ENCODE peak calls at places on chromosome 22, in ten cellular contexts. One of them, this sample, is unnamed.

GRCh38 chr22:45529097-45529496 is 26.4 kb downstream of the FBLN1 start:
- DNase-seq in DMS153: no peak
- DNase-seq in NCI-H1092: no peak
- DNase-seq in Kasumi-1: no peak
- DNase-seq in NCI-H2081: no peak
- DNase-seq in Right ventricle myocardium superior: no peak
- DNase-seq in stimulated activated CD4-positive, alpha-beta T cell treated with anti-CD3 and anti-CD28 coated beads, Interleukin-2, amount 100 ng/mL, for 48 hours: no peak
- DNase-seq in SW 1271: no peak
- DNase-seq in kidney: no peak
- DNase-seq in RCC 7860: no peak
- DNase-seq in this sample: no peak

GRCh38 chr22:19518568-19519030 is 5.6 kb downstream of the CLDN5 start:
- DNase-seq in Right ventricle myocardium superior: peak
- DNase-seq in RCC 7860: no peak
- DNase-seq in SW 1271: no peak
- DNase-seq in Kasumi-1: no peak
- DNase-seq in stimulated activated CD4-positive, alpha-beta T cell treated with anti-CD3 and anti-CD28 coated beads, Interleukin-2, amount 100 ng/mL, for 48 hours: no peak
- DNase-seq in NCI-H2081: no peak
- DNase-seq in DMS153: no peak
- DNase-seq in NCI-H1092: no peak
- DNase-seq in kidney: no peak
- DNase-seq in this sample: no peak

GRCh38 chr22:30209642-30210041 is 36.9 kb downstream of the LIF start:
- DNase-seq in SW 1271: no peak
- DNase-seq in stimulated activated CD4-positive, alpha-beta T cell treated with anti-CD3 and anti-CD28 coated beads, Interleukin-2, amount 100 ng/mL, for 48 hours: no peak
- DNase-seq in NCI-H1092: no peak
- DNase-seq in RCC 7860: no peak
- DNase-seq in DMS153: no peak
- DNase-seq in Right ventricle myocardium superior: no peak
- DNase-seq in NCI-H2081: no peak
- DNase-seq in kidney: no peak
- DNase-seq in Kasumi-1: no peak
- DNase-seq in this sample: no peak

GRCh38 chr22:42997577-42997976 is 17.4 kb downstream of the PACSIN2 start:
- DNase-seq in Right ventricle myocardium superior: no peak
- DNase-seq in kidney: no peak
- DNase-seq in Kasumi-1: no peak
- DNase-seq in SW 1271: no peak
- DNase-seq in DMS153: no peak
- DNase-seq in NCI-H1092: no peak
- DNase-seq in RCC 7860: no peak
- DNase-seq in NCI-H2081: no peak
- DNase-seq in stimulated activated CD4-positive, alpha-beta T cell treated with anti-CD3 and anti-CD28 coated beads, Interleukin-2, amount 100 ng/mL, for 48 hours: no peak
- DNase-seq in this sample: no peak

GRCh38 chr22:43448048-43448447 is 36.2 kb downstream of the MPPED1 start:
- DNase-seq in RCC 7860: no peak
- DNase-seq in stimulated activated CD4-positive, alpha-beta T cell treated with anti-CD3 and anti-CD28 coated beads, Interleukin-2, amount 100 ng/mL, for 48 hours: no peak
- DNase-seq in SW 1271: no peak
- DNase-seq in Right ventricle myocardium superior: no peak
- DNase-seq in Kasumi-1: no peak
- DNase-seq in NCI-H2081: no peak
- DNase-seq in DMS153: no peak
- DNase-seq in NCI-H1092: no peak
- DNase-seq in kidney: no peak
- DNase-seq in this sample: no peak

GRCh38 chr22:36356708-36357694 is 30.8 kb downstream of the MYH9 start:
- DNase-seq in kidney: peak
- DNase-seq in DMS153: no peak
- DNase-seq in NCI-H1092: no peak
- DNase-seq in NCI-H2081: no peak
- DNase-seq in Kasumi-1: no peak
- DNase-seq in SW 1271: no peak
- DNase-seq in stimulated activated CD4-positive, alpha-beta T cell treated with anti-CD3 and anti-CD28 coated beads, Interleukin-2, amount 100 ng/mL, for 48 hours: no peak
- DNase-seq in Right ventricle myocardium superior: no peak
- DNase-seq in RCC 7860: peak
- DNase-seq in this sample: no peak

GRCh38 chr22:25110846-25111578 is 88.6 kb upstream of the CRYBB3 start:
- DNase-seq in RCC 7860: peak
- DNase-seq in NCI-H2081: peak
- DNase-seq in stimulated activated CD4-positive, alpha-beta T cell treated with anti-CD3 and anti-CD28 coated beads, Interleukin-2, amount 100 ng/mL, for 48 hours: peak
- DNase-seq in Kasumi-1: peak
- DNase-seq in kidney: peak
- DNase-seq in NCI-H1092: peak
- DNase-seq in DMS153: peak
- DNase-seq in SW 1271: peak
- DNase-seq in Right ventricle myocardium superior: peak
- DNase-seq in this sample: peak

GRCh38 chr22:49534386-49534785 is 293.3 kb downstream of the BRD1 start:
- DNase-seq in kidney: peak
- DNase-seq in RCC 7860: no peak
- DNase-seq in NCI-H1092: no peak
- DNase-seq in Kasumi-1: no peak
- DNase-seq in NCI-H2081: no peak
- DNase-seq in stimulated activated CD4-positive, alpha-beta T cell treated with anti-CD3 and anti-CD28 coated beads, Interleukin-2, amount 100 ng/mL, for 48 hours: no peak
- DNase-seq in Right ventricle myocardium superior: no peak
- DNase-seq in SW 1271: no peak
- DNase-seq in DMS153: no peak
- DNase-seq in this sample: no peak

GRCh38 chr22:32920032-32920628 is 118.6 kb downstream of the TIMP3 start:
- DNase-seq in Kasumi-1: peak
- DNase-seq in NCI-H1092: no peak
- DNase-seq in kidney: no peak
- DNase-seq in DMS153: no peak
- DNase-seq in SW 1271: no peak
- DNase-seq in Right ventricle myocardium superior: peak
- DNase-seq in NCI-H2081: no peak
- DNase-seq in RCC 7860: no peak
- DNase-seq in stimulated activated CD4-positive, alpha-beta T cell treated with anti-CD3 and anti-CD28 coated beads, Interleukin-2, amount 100 ng/mL, for 48 hours: no peak
- DNase-seq in this sample: no peak